ENCODE peak calls at places on chromosomes 7 and 10, in nine cellular contexts. W is brain microvascular endothelial cell; B is left ventricle myocardium inferior; P is NCI-H1930; T is Jurkat, Clone E6-1; G is aorta; A is neural crest cell; C is heart right ventricle; E is IMR-90. K is an unnamed sample.

GRCh38 chr7:33495207-33495606 is 365.8 kb downstream of the BBS9 start:
- DNase-seq in W (peak; percentile 40), B (no peak), P (no peak), T (no peak), G (no peak), A (no peak), C (no peak), E (peak; percentile 46), K (no peak)

GRCh38 chr7:131602304-131602993 is 46.0 kb upstream of the PODXL start:
- DNase-seq in W (no peak), B (no peak), P (no peak), T (no peak), G (no peak), A (no peak), C (no peak), E (no peak), K (peak; percentile 14)

GRCh38 chr10:46263831-46264268 is 22.9 kb upstream of the ANTXRL start:
- DNase-seq in W (no peak), B (no peak), P (no peak), T (no peak), G (no peak), A (no peak), C (no peak), E (no peak), K (no peak)

GRCh38 chr7:3272691-3273141 is 28.3 kb upstream of the SDK1 start:
- DNase-seq in W (peak; percentile 78), B (no peak), P (no peak), T (no peak), G (no peak), A (no peak), C (no peak), E (peak; percentile 96), K (no peak)

GRCh38 chr10:59006511-59007306 is 169.7 kb upstream of the PHYHIPL start:
- DNase-seq in W (peak; percentile 71), B (no peak), P (no peak), T (no peak), G (no peak), A (no peak), C (peak; percentile 32), E (peak; percentile 48), K (peak; percentile 34)

GRCh38 chr7:128019330-128019729 is 11.9 kb downstream of the LRRC4 start:
- DNase-seq in W (no peak), B (no peak), P (no peak), T (no peak), G (no peak), A (no peak), C (no peak), E (no peak), K (no peak)

GRCh38 chr7:86904949-86905834 is 154.3 kb downstream of the ELAPOR2 start:
- DNase-seq in W (peak; percentile 32), B (no peak), P (peak; percentile 15), T (peak; percentile 6), G (no peak), A (peak; percentile 29), C (no peak), E (peak; percentile 10), K (no peak)

GRCh38 chr10:31194986-31195385 is 124.0 kb upstream of the ZEB1 start:
- DNase-seq in W (no peak), B (no peak), P (no peak), T (peak; percentile 51), G (no peak), A (no peak), C (no peak), E (peak; percentile 43), K (no peak)

GRCh38 chr7:29623976-29624375 is 60.3 kb downstream of the PRR15 start:
- DNase-seq in W (no peak), B (no peak), P (no peak), T (no peak), G (no peak), A (no peak), C (no peak), E (no peak), K (no peak)

GRCh38 chr10:120688928-120689327 is 162.2 kb upstream of the WDR11 start:
- DNase-seq in W (no peak), B (no peak), P (no peak), T (no peak), G (no peak), A (no peak), C (no peak), E (no peak), K (no peak)

GRCh38 chr10:132001238-132001977 is 19.7 kb upstream of the BNIP3 start:
- DNase-seq in W (no peak), B (no peak), P (no peak), T (peak; percentile 52), G (no peak), A (no peak), C (no peak), E (peak; percentile 43), K (no peak)

GRCh38 chr7:51357821-51358220 is 41.2 kb upstream of the COBL start:
- DNase-seq in W (no peak), B (no peak), P (no peak), T (no peak), G (no peak), A (no peak), C (no peak), E (no peak), K (no peak)

GRCh38 chr10:84946984-84947383 is 618.6 kb downstream of the CCSER2 start:
- DNase-seq in W (no peak), B (no peak), P (no peak), T (no peak), G (no peak), A (no peak), C (no peak), E (no peak), K (no peak)

GRCh38 chr7:107463139-107464078 is 6.4 kb upstream of the GPR22 start:
- DNase-seq in W (peak; percentile 63), B (peak; percentile 40), P (peak; percentile 46), T (peak; percentile 20), G (peak; percentile 57), A (peak; percentile 12), C (peak; percentile 61), E (peak; percentile 79), K (peak; percentile 57)

GRCh38 chr10:5442990-5443370 is 30.6 kb downstream of the NET1 start:
- DNase-seq in W (no peak), B (no peak), P (no peak), T (no peak), G (no peak), A (no peak), C (no peak), E (no peak), K (no peak)

GRCh38 chr10:4074559-4075407 is 289.8 kb upstream of the KLF6 start:
- DNase-seq in W (peak; percentile 63), B (peak; percentile 45), P (no peak), T (no peak), G (no peak), A (no peak), C (peak; percentile 33), E (peak; percentile 52), K (no peak)

GRCh38 chr7:101402081-101402779 is 39.6 kb downstream of the COL26A1 start:
- DNase-seq in W (peak; percentile 18), B (no peak), P (no peak), T (no peak), G (no peak), A (no peak), C (no peak), E (peak; percentile 17), K (no peak)

GRCh38 chr10:25174461-25175230 is at the start of gene GPR158:
- DNase-seq in W (peak; percentile 91), B (peak; percentile 86), P (peak; percentile 46), T (peak; percentile 87), G (peak; percentile 92), A (peak; percentile 87), C (peak; percentile 91), E (peak; percentile 85), K (peak; percentile 52)

GRCh38 chr10:74439213-74439612 is 288.2 kb downstream of the ADK start:
- DNase-seq in W (no peak), B (no peak), P (no peak), T (no peak), G (no peak), A (no peak), C (no peak), E (no peak), K (no peak)

GRCh38 chr7:29217112-29217511 is 22.5 kb downstream of the CHN2 start:
- DNase-seq in W (no peak), B (no peak), P (no peak), T (no peak), G (no peak), A (no peak), C (no peak), E (no peak), K (no peak)

GRCh38 chr7:47154781-47155180 is 427.1 kb downstream of the TNS3 start:
- DNase-seq in W (no peak), B (no peak), P (no peak), T (no peak), G (no peak), A (no peak), C (no peak), E (no peak), K (no peak)

GRCh38 chr7:5429857-5430611 is 6.4 kb upstream of the TNRC18 start:
- DNase-seq in W (no peak), B (peak; percentile 56), P (no peak), T (no peak), G (no peak), A (no peak), C (no peak), E (peak; percentile 30), K (no peak)

GRCh38 chr10:119981826-119982225 is 89.3 kb downstream of the SEC23IP start:
- DNase-seq in W (no peak), B (no peak), P (no peak), T (no peak), G (no peak), A (no peak), C (no peak), E (no peak), K (no peak)

GRCh38 chr7:158067219-158067930 is 520.2 kb downstream of the PTPRN2 start:
- DNase-seq in W (no peak), B (no peak), P (no peak), T (no peak), G (peak; percentile 40), A (no peak), C (no peak), E (no peak), K (no peak)

GRCh38 chr7:30430777-30431176 is 47.8 kb downstream of the NOD1 start:
- DNase-seq in W (no peak), B (no peak), P (no peak), T (no peak), G (no peak), A (no peak), C (no peak), E (no peak), K (no peak)

GRCh38 chr7:25861704-25862253 is 290.2 kb upstream of the NFE2L3 start:
- DNase-seq in W (no peak), B (no peak), P (no peak), T (no peak), G (no peak), A (no peak), C (no peak), E (no peak), K (no peak)

GRCh38 chr7:7816816-7817536 is 98.6 kb upstream of the RPA3 start:
- DNase-seq in W (no peak), B (no peak), P (no peak), T (no peak), G (no peak), A (no peak), C (no peak), E (no peak), K (no peak)

GRCh38 chr10:58672855-58673254 is 160.2 kb downstream of the BICC1 start:
- DNase-seq in W (no peak), B (no peak), P (no peak), T (no peak), G (no peak), A (no peak), C (no peak), E (peak; percentile 66), K (no peak)

GRCh38 chr10:123967626-123968243 is 76.1 kb upstream of the CPXM2 start:
- DNase-seq in W (peak; percentile 45), B (peak; percentile 58), P (peak; percentile 17), T (peak; percentile 32), G (peak; percentile 82), A (peak; percentile 88), C (peak; percentile 64), E (peak; percentile 11), K (peak; percentile 29)

GRCh38 chr7:108463613-108464012 is 7.4 kb upstream of the NRCAM start:
- DNase-seq in W (no peak), B (no peak), P (no peak), T (peak; percentile 19), G (no peak), A (no peak), C (no peak), E (no peak), K (no peak)

GRCh38 chr10:88819290-88819689 is 16.8 kb downstream of the LIPM start:
- DNase-seq in W (no peak), B (no peak), P (no peak), T (no peak), G (no peak), A (no peak), C (no peak), E (peak; percentile 8), K (no peak)